ENCODE peak calls at places on chromosomes 12 and 14, in nine cellular contexts. K is K562, S is HCT116, Q is Panc1, H is A549, X is GM23338, B is HepG2, D is SK-N-SH, O is GM12878. J is an unnamed sample.

GRCh38 chr12:31645944-31646343 is 13.5 kb upstream of the ETFBKMT start:
- DNase-seq in K (no peak), O (no peak), D (no peak), H (no peak), X (no peak), Q (no peak), S (no peak), B (no peak), J (no peak)

GRCh38 chr14:72562300-72562699 is 331.6 kb downstream of the DPF3 start:
- DNase-seq in D (no peak), K (no peak), B (no peak), S (no peak), H (no peak), O (no peak), Q (no peak), X (no peak), J (no peak)

GRCh38 chr12:122064034-122064777 is 14.3 kb upstream of the MLXIP start:
- DNase-seq in B (peak; percentile 97), H (peak; percentile 89), X (peak; percentile 97), D (peak; percentile 92), S (peak; percentile 99), Q (no peak), O (peak; percentile 50), K (peak; percentile 99), J (peak; percentile 54)

GRCh38 chr12:13208533-13209278 is 12.2 kb downstream of the EMP1 start:
- DNase-seq in D (peak; percentile 15), Q (no peak), O (no peak), S (no peak), H (peak; percentile 38), B (no peak), K (peak; percentile 5), X (peak; percentile 70), J (no peak)

GRCh38 chr12:131773582-131774221 is 54.5 kb upstream of the MMP17 start:
- DNase-seq in S (no peak), O (peak; percentile 84), K (no peak), Q (no peak), B (no peak), X (peak; percentile 69), H (no peak), D (no peak), J (no peak)

GRCh38 chr14:94378527-94379290 is 9.7 kb downstream of the SERPINA1 start:
- DNase-seq in X (no peak), H (no peak), Q (no peak), B (no peak), K (no peak), O (no peak), D (no peak), S (no peak), J (no peak)

GRCh38 chr14:51487848-51488247 is 163.9 kb upstream of the FRMD6 start:
- DNase-seq in S (no peak), H (no peak), B (no peak), K (no peak), D (no peak), Q (no peak), X (no peak), O (no peak), J (peak; percentile 29)

GRCh38 chr12:30517320-30517719 is 178.3 kb downstream of the IPO8 start:
- DNase-seq in Q (no peak), O (no peak), H (no peak), S (no peak), B (no peak), X (no peak), D (no peak), K (no peak), J (no peak)

GRCh38 chr14:31205681-31206535 is 1.7 kb downstream of the HECTD1 start:
- DNase-seq in B (peak; percentile 99), H (no peak), K (peak; percentile 57), X (no peak), Q (no peak), S (no peak), D (peak; percentile 21), O (no peak), J (no peak)

GRCh38 chr12:3249081-3249800 is 172.1 kb downstream of the TSPAN9 start:
- DNase-seq in O (no peak), B (no peak), K (no peak), S (no peak), X (no peak), H (no peak), D (no peak), Q (no peak), J (no peak)

GRCh38 chr12:26721800-26722199 is 111.2 kb downstream of the ITPR2 start:
- DNase-seq in K (peak; percentile 9), O (no peak), Q (no peak), S (no peak), X (no peak), D (no peak), B (no peak), H (peak; percentile 5), J (no peak)

GRCh38 chr12:116784238-116784612 is 46.1 kb downstream of the RNFT2 start:
- DNase-seq in S (peak; percentile 18), Q (no peak), H (peak; percentile 55), X (peak; percentile 28), D (peak; percentile 25), K (peak; percentile 54), B (no peak), O (no peak), J (no peak)

GRCh38 chr12:115375188-115375991 is 691.4 kb upstream of the TBX3 start:
- DNase-seq in B (peak; percentile 28), K (no peak), O (peak; percentile 65), S (no peak), D (no peak), H (no peak), X (no peak), Q (no peak), J (no peak)

GRCh38 chr12:19689226-19689625 is 249.9 kb downstream of the AEBP2 start:
- DNase-seq in S (no peak), Q (no peak), X (no peak), K (no peak), B (no peak), O (no peak), D (no peak), H (no peak), J (no peak)

GRCh38 chr14:64841121-64841611 is 38.5 kb downstream of the SPTB start:
- DNase-seq in K (peak; percentile 77), H (peak; percentile 58), D (no peak), O (no peak), Q (no peak), X (peak; percentile 79), S (peak; percentile 56), B (peak; percentile 51), J (no peak)

DNA sequence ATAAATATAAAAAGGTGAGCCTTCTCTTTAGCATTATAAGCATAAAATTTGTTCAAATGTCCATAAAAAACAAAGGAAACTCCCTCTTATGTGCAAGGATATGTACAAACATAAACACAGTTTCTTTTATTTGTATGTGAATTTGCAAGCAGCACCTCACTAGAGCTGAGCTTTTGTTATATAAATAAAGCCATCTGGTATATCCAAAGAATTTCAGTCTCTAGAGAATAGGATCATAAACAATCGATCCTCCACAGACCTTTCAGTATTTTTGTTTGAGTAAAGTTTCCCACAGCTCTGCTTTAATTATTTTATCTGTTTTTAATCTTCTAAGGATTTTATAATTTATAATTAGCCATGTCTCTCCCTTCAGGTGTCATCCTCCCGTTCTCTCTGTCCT is 89.2 kb downstream of the OTOGL start:
- DNase-seq in S (no peak), Q (no peak), B (no peak), D (no peak), X (no peak), K (no peak), H (no peak), O (no peak), J (no peak)
- TF ChIP-seq REST in S (no peak), Q (no peak), B (no peak), D (no peak), X (no peak), K (no peak), H (no peak), O (no peak), J (no peak)

GRCh38 chr14:53409974-53410373 is 256.9 kb upstream of the DDHD1 start:
- DNase-seq in B (no peak), K (no peak), O (no peak), D (no peak), X (no peak), S (no peak), H (no peak), Q (no peak), J (no peak)

GRCh38 chr14:53408175-53408879 is 255.2 kb upstream of the DDHD1 start:
- DNase-seq in H (no peak), D (no peak), S (no peak), B (no peak), X (no peak), O (no peak), K (no peak), Q (no peak), J (no peak)

GRCh38 chr14:53412819-53413664 is 259.9 kb upstream of the DDHD1 start:
- DNase-seq in S (no peak), X (peak; percentile 49), O (no peak), H (no peak), B (peak; percentile 30), K (no peak), D (peak; percentile 5), Q (peak; percentile 2), J (no peak)

GRCh38 chr14:53411110-53411509 is 258.0 kb upstream of the DDHD1 start:
- DNase-seq in H (no peak), B (no peak), Q (no peak), S (no peak), K (no peak), O (no peak), X (no peak), D (no peak), J (no peak)

DNA sequence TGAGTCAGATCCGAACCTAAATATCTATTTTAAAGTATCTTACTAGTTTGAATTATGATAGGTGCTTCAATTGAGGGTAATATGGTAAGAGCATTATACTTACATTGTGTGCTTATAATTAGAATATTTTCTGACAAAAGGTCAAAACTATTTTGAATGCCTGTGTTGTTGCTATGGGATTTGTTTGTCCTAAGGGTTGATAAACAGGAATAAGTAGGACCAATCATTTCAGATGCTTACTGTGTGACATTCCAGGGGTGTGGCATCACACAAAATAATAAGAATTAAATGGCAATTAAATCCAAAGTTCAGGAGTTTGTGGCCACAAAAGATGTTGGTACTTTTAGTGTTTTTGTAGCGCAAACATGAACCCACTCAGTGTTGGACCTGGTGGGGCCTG is 256.2 kb upstream of the DDHD1 start:
- DNase-seq in O (no peak), S (no peak), Q (no peak), B (no peak), D (no peak), H (no peak), K (no peak), X (no peak), J (no peak)
- TF ChIP-seq REST in O (no peak), S (no peak), Q (no peak), B (no peak), D (no peak), H (no peak), K (no peak), X (no peak), J (no peak)

DNA sequence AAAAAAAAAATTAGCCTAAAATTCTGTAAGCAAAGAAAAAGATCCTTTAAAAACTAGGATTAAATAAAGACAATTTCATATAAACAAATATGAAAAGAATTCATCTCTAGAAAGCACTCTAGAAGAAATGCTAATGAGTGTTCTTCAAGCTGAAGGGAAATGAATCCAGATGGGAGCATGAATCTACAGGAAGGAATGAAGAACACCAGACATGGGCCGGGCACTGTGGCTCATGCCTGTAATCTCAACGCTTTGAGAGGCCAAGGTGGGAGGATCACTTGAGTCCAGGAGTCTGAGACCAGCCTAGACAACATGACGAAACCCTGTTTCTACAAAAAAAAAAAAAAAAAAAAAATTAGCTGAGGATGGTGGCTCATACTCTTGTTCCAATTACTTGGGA is 297.2 kb downstream of the FBXL14 start:
- DNase-seq in O (no peak), X (no peak), H (no peak), B (no peak), S (no peak), D (no peak), Q (no peak), K (no peak), J (no peak)
- TF ChIP-seq REST in O (no peak), X (no peak), H (no peak), B (no peak), S (no peak), D (no peak), Q (no peak), K (no peak), J (no peak)

GRCh38 chr12:124758266-124759200 is 105.1 kb downstream of the SCARB1 start:
- DNase-seq in D (peak; percentile 86), H (no peak), K (no peak), B (no peak), O (no peak), X (no peak), S (no peak), Q (no peak), J (no peak)
- TF ChIP-seq REST in D (no peak), H (no peak), K (no peak), B (no peak), O (no peak), X (no peak), S (no peak), Q (no peak), J (no peak)